ENCODE peak calls at places on chromosomes 16 and 17, in nine cellular contexts. E, P, A, Y, F, B, Z, K and I are unnamed samples.

GRCh38 chr17:77863814-77864161 is 94.7 kb upstream of the TNRC6C start:
- DNase-seq in E (no peak), P (no peak), A (no peak), Y (peak), F (peak), B (no peak), Z (no peak), K (no peak), I (no peak)

GRCh38 chr17:40960144-40960543 is 6.6 kb downstream of the KRT39 start:
- DNase-seq in E (peak), P (peak), A (no peak), Y (no peak), F (no peak), B (no peak), Z (no peak), K (no peak), I (no peak)

GRCh38 chr17:54754560-54754959 is 146.1 kb upstream of the TOM1L1 start:
- DNase-seq in E (no peak), P (no peak), A (no peak), Y (no peak), F (no peak), B (peak), Z (no peak), K (no peak), I (peak)

GRCh38 chr16:81431554-81432353 is 12.9 kb upstream of the CMIP start:
- DNase-seq in E (peak), P (peak), A (peak), Y (no peak), F (peak), B (no peak), Z (no peak), K (no peak), I (no peak)

GRCh38 chr16:69326172-69326873 is 4.1 kb downstream of the PDF start:
- DNase-seq in E (no peak), P (no peak), A (no peak), Y (no peak), F (no peak), B (no peak), Z (no peak), K (no peak), I (no peak)

GRCh38 chr17:65170839-65171238 is 33.7 kb downstream of the RGS9 start:
- DNase-seq in E (peak), P (peak), A (peak), Y (no peak), F (no peak), B (no peak), Z (no peak), K (no peak), I (no peak)

GRCh38 chr17:40317345-40317873 is 8.4 kb downstream of the RARA start:
- DNase-seq in E (peak), P (peak), A (peak), Y (peak), F (peak), B (peak), Z (no peak), K (no peak), I (peak)

GRCh38 chr16:84839956-84840355 is 20.2 kb downstream of the CRISPLD2 start:
- DNase-seq in E (peak), P (peak), A (peak), Y (no peak), F (no peak), B (peak), Z (no peak), K (no peak), I (no peak)

GRCh38 chr16:75351183-75351582 is 82.1 kb downstream of the CFDP1 start:
- DNase-seq in E (peak), P (peak), A (peak), Y (no peak), F (no peak), B (no peak), Z (no peak), K (no peak), I (no peak)

GRCh38 chr17:3857261-3858105 is 11.4 kb upstream of the NCBP3 start:
- DNase-seq in E (no peak), P (no peak), A (no peak), Y (no peak), F (peak), B (no peak), Z (no peak), K (no peak), I (no peak)

GRCh38 chr17:16300554-16300953 is 52.7 kb downstream of the CENPV start:
- DNase-seq in E (no peak), P (no peak), A (no peak), Y (no peak), F (no peak), B (no peak), Z (no peak), K (no peak), I (no peak)

GRCh38 chr16:12349950-12350842 is 373.7 kb downstream of the SNX29 start:
- DNase-seq in E (no peak), P (no peak), A (no peak), Y (no peak), F (no peak), B (no peak), Z (no peak), K (no peak), I (no peak)

DNA sequence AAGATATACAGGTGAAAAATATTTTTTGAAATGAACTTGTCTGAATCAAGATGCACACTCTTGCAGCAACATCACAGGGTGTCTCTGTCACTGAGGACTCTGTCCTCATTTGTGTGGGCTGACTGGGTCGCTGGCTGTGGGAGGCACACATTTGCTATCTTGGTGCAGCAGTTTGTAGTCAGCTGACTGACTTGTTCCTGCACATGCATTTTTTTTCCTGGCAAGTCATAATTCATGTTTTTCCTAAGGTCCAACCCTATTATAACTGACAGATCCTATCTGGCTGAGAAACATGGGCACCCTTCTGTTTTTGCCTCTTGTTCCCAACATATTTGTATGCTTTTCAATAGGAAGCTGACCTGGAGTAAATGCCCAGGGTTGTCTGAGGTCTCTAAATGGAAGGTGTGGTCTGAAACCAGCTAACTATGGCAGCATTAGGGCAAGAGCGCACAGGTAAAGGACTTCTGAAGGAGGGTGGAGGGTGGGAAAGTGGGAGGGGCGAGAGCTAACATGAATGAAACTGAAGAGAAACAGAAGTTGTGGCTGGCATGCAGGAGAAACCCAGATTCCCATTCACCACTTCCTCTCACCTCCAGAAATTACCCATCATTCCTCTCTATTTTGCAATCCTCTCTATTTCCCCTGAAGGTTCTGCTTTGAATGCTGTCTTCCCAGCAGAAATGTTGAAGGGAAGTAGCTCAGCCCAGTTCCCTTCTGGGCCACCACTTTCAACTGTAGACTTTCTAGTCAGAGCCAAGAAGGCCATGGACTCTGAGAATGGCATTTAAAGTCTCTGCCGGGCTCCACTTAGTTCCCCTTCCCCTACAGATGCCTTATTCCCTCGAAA is 166.1 kb downstream of the PRKCA start:
- DNase-seq in E (peak), P (peak), A (peak), Y (no peak), F (no peak), B (peak), Z (no peak), K (no peak), I (no peak)
- H3K27ac ChIP-seq in E (peak), P (peak), A (no peak), Y (no peak), F (peak), B (no peak), Z (no peak), K (no peak), I (no peak)

DNA sequence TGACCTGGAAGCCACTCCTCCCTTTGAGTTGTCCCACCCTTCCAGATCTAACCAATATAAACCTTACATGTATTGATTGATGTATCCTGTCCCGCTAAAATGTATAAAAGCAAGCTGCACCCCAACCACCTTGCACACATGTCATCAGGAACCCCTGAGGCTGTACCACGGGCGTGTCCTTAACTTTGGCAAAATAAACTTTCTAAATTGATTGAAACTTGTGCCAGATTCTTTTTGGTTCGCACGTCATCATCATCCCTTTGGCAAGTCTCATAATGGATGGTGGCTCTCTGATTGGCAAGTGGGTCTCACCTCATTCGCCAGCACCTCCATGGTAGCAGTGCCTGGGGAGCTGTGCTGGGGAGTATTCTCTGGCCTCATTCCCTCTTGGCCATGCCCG is 60.2 kb downstream of the CNGB1 start:
- DNase-seq in E (no peak), P (no peak), A (no peak), Y (no peak), F (no peak), B (no peak), Z (no peak), K (no peak), I (no peak)
- H3K9ac ChIP-seq in E (no peak), P (no peak), A (no peak), Y (no peak), F (no peak), B (no peak), Z (no peak), K (no peak), I (no peak)

GRCh38 chr17:50037321-50038107 is 18.4 kb upstream of the ITGA3 start:
- DNase-seq in E (peak), P (peak), A (peak), Y (no peak), F (peak), B (no peak), Z (no peak), K (no peak), I (no peak)
- H3K27ac ChIP-seq in E (peak), P (peak), A (peak), Y (no peak), F (peak), B (no peak), Z (no peak), K (no peak), I (no peak)

GRCh38 chr16:88701541-88702363 is 4.5 kb downstream of the RNF166 start:
- DNase-seq in E (no peak), P (no peak), A (no peak), Y (no peak), F (no peak), B (no peak), Z (no peak), K (no peak), I (no peak)
- H3K9ac ChIP-seq in E (no peak), P (no peak), A (no peak), Y (peak), F (no peak), B (no peak), Z (no peak), K (no peak), I (peak)